ENCODE peak calls at places on chromosomes 6 and 20, in ten cellular contexts. T is GM20000, V is WTC11, Q is psoas muscle, Y is endothelial cell, U is breast epithelium, Z is epithelial cell of esophagus, R is hepatocyte, N is brain microvascular endothelial cell, J is thoracic aorta. G is an unnamed sample.

GRCh38 chr6:132936641-132937040 is 122.3 kb downstream of the RPS12 start:
- DNase-seq in T (no peak), V (no peak), Q (no peak), Y (no peak), U (no peak), Z (no peak), R (no peak), N (no peak), J (no peak), G (no peak)

GRCh38 chr20:701401-702129 is 26.0 kb upstream of the SCRT2 start:
- DNase-seq in T (no peak), V (no peak), Q (no peak), Y (no peak), U (no peak), Z (no peak), R (no peak), N (no peak), J (no peak), G (no peak)

GRCh38 chr6:137728386-137729349 is 138.4 kb upstream of the TNFAIP3 start:
- DNase-seq in T (no peak), V (no peak), Q (peak; percentile 46), Y (no peak), U (peak; percentile 38), Z (peak; percentile 98), R (peak; percentile 43), N (peak; percentile 94), J (no peak), G (no peak)

GRCh38 chr6:157811137-157811475 is 11.9 kb upstream of the SNX9 start:
- DNase-seq in T (no peak), V (no peak), Q (no peak), Y (no peak), U (no peak), Z (no peak), R (no peak), N (no peak), J (no peak), G (no peak)

GRCh38 chr6:169452117-169452868 is 198.6 kb upstream of the THBS2 start:
- DNase-seq in T (no peak), V (no peak), Q (peak; percentile 84), Y (no peak), U (peak; percentile 84), Z (peak; percentile 84), R (no peak), N (peak; percentile 95), J (peak; percentile 72), G (no peak)

GRCh38 chr6:142192343-142192742 is 45.3 kb downstream of the VTA1 start:
- DNase-seq in T (no peak), V (no peak), Q (no peak), Y (no peak), U (no peak), Z (no peak), R (no peak), N (no peak), J (no peak), G (no peak)

GRCh38 chr20:1804554-1804956 is 90.7 kb upstream of the SIRPA start:
- DNase-seq in T (no peak), V (no peak), Q (no peak), Y (no peak), U (no peak), Z (no peak), R (no peak), N (no peak), J (no peak), G (no peak)

GRCh38 chr20:871948-872347 is 38.4 kb downstream of the FAM110A start:
- DNase-seq in T (no peak), V (no peak), Q (no peak), Y (no peak), U (no peak), Z (no peak), R (no peak), N (no peak), J (no peak), G (no peak)

GRCh38 chr20:23640018-23640872 is 2.5 kb upstream of the CST3 start:
- DNase-seq in T (no peak), V (no peak), Q (no peak), Y (no peak), U (no peak), Z (no peak), R (no peak), N (no peak), J (no peak), G (no peak)

GRCh38 chr20:23643665-23644064 is 5.9 kb upstream of the CST3 start:
- DNase-seq in T (no peak), V (no peak), Q (no peak), Y (no peak), U (no peak), Z (no peak), R (no peak), N (no peak), J (no peak), G (no peak)

GRCh38 chr20:23641936-23642751 is 4.4 kb upstream of the CST3 start:
- DNase-seq in T (no peak), V (no peak), Q (peak; percentile 72), Y (no peak), U (no peak), Z (peak; percentile 87), R (peak; percentile 62), N (peak; percentile 55), J (no peak), G (no peak)

GRCh38 chr20:23639490-23639958 is 1.8 kb upstream of the CST3 start:
- DNase-seq in T (no peak), V (no peak), Q (no peak), Y (no peak), U (no peak), Z (peak; percentile 48), R (no peak), N (no peak), J (no peak), G (no peak)

DNA sequence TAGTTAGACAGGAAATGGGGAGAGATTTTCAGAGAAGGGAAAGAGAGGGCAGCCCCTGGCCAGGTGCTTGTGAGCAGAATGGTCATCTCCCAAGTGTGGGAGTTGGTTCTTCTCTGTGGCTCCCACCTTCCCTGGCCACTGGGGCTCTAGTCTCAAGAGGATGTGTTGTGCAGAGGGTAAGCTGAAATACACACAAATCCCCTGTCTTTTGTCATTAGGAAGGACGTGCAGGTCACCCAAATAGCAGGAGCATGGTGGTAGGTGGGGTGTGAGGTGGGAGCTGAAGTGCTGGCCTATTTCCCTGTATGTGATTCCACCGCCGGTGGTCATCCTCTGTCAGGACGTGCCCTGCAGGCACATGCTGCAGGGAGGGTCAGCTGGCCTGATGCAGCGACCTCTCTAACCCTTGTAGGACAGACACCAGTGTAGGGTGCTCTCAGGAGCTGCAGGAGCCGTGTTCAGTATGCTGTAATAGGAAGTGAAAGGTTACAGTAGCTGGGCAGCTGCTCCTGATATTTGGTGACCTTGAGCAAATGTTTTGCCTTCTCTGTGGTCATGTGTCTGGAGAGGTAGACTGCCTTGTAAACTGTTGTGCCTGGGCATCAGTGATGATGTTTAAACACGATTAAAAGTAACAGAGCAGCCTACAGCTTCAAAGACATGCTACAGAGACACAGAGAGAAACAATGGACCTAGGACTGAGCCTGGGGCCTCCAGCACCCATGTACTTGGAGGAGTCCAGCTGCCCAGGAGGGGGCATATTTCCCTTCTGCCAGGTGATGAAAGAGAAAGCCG is 3.3 kb upstream of the CST3 start:
- DNase-seq in T (no peak), V (no peak), Q (no peak), Y (no peak), U (no peak), Z (no peak), R (no peak), N (no peak), J (no peak), G (no peak)
- TF ChIP-seq CTCF in T (no peak), V (no peak), Q (no peak), Y (no peak), U (no peak), Z (no peak), R (no peak), N (no peak), J (no peak), G (no peak)

GRCh38 chr20:62686869-62687830 is 21.5 kb upstream of the NTSR1 start:
- DNase-seq in T (no peak), V (no peak), Q (no peak), Y (no peak), U (no peak), Z (peak; percentile 61), R (no peak), N (no peak), J (no peak), G (no peak)

GRCh38 chr20:62691485-62691884 is 17.2 kb upstream of the NTSR1 start:
- DNase-seq in T (no peak), V (no peak), Q (no peak), Y (no peak), U (no peak), Z (no peak), R (no peak), N (no peak), J (no peak), G (no peak)

GRCh38 chr20:62689861-62690644 is 18.6 kb upstream of the NTSR1 start:
- DNase-seq in T (no peak), V (no peak), Q (no peak), Y (no peak), U (no peak), Z (no peak), R (no peak), N (no peak), J (no peak), G (no peak)

GRCh38 chr20:62688083-62688482 is 20.6 kb upstream of the NTSR1 start:
- DNase-seq in T (no peak), V (no peak), Q (no peak), Y (no peak), U (no peak), Z (no peak), R (no peak), N (no peak), J (no peak), G (no peak)

DNA sequence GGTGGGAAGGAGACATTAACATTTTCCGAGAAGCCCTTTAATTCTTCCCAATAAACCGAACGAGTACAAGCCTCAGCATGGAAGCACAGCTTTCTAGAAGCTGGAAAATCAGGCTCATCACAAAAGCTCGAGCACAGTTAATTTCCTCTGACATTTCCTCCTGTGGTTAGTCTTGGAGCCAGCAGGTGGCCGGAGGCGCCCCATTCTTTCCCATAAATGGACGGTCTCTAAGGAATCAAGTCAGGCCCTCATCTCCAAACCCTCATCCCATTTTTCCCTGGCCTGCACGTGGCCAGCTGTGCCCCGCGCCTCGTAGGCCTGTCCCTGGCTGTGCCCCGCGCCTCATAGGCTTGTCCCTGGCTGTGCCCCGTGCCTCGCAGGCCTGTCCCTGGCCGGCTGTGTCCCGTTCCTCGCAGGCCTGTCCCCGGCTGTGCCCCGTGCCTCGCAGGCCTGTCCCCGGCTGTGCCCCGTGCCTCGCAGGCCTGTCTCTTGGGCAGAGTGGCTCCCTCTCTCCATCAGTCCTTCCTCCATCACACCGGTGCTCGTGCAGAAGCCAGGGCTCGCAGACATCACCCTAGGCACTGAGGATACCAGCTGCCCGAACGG is 19.7 kb upstream of the NTSR1 start:
- DNase-seq in T (no peak), V (no peak), Q (no peak), Y (no peak), U (peak; percentile 43), Z (peak; percentile 39), R (no peak), N (peak; percentile 5), J (no peak), G (no peak)
- TF ChIP-seq CTCF in T (no peak), V (no peak), Q (no peak), Y (peak; percentile 19), U (no peak), Z (peak; percentile 35), R (peak; percentile 4), N (peak; percentile 49), J (no peak), G (peak; percentile 20)

DNA sequence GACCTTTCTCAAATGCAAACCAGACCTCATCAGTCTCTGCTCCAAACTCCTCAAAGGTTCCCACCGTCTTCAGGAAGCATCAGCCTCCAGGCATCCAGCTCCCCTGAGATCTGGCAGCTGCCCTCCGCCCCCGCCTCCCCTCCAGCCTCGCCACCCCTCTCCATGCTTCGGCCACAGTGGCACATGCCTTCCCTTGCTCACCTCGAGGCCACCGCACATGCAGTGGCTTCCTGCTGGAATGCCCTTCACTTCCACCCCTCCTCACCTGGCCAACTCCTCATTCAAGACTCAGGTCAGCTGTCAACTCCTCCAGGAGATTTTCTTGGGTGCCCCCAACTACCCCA is 13.4 kb downstream of the KIAA1755 start:
- DNase-seq in T (no peak), V (no peak), Q (no peak), Y (no peak), U (no peak), Z (no peak), R (no peak), N (no peak), J (no peak), G (no peak)
- TF ChIP-seq CTCF in T (no peak), V (no peak), Q (no peak), Y (no peak), U (no peak), Z (no peak), R (no peak), N (no peak), J (no peak), G (no peak)

GRCh38 chr6:51414361-51414760 is 595.7 kb downstream of the TFAP2B start:
- DNase-seq in T (no peak), V (no peak), Q (no peak), Y (no peak), U (no peak), Z (no peak), R (no peak), N (no peak), J (no peak), G (no peak)

GRCh38 chr6:51410453-51410852 is 591.8 kb downstream of the TFAP2B start:
- DNase-seq in T (no peak), V (no peak), Q (no peak), Y (no peak), U (no peak), Z (no peak), R (no peak), N (no peak), J (no peak), G (no peak)

GRCh38 chr6:51415501-51415900 is 596.8 kb downstream of the TFAP2B start:
- DNase-seq in T (no peak), V (no peak), Q (no peak), Y (no peak), U (no peak), Z (peak; percentile 2), R (no peak), N (no peak), J (no peak), G (no peak)

GRCh38 chr6:51411726-51412125 is 593.1 kb downstream of the TFAP2B start:
- DNase-seq in T (no peak), V (no peak), Q (no peak), Y (no peak), U (no peak), Z (no peak), R (no peak), N (no peak), J (no peak), G (no peak)
- TF ChIP-seq CTCF in T (no peak), V (no peak), Q (no peak), Y (no peak), U (no peak), Z (no peak), R (no peak), N (no peak), J (no peak), G (no peak)